ENCODE peak calls at places on chromosome 11, in six cellular contexts. Q is Peyer's patch, S is ELR, F is A549, K is brain microvascular endothelial cell, A is NCI-H345. W is an unnamed sample.

GRCh38 chr11:23021287-23021863 is 161.1 kb upstream of the CCDC179 start:
- DNase-seq in A (peak), Q (no peak), K (peak), F (peak), S (peak), W (no peak)

GRCh38 chr11:68040121-68040956 is 1.5 kb downstream of the TCIRG1 start:
- DNase-seq in F (peak), K (peak), Q (peak), S (peak), A (no peak), W (peak)

GRCh38 chr11:79082920-79083319 is 357.9 kb downstream of the TENM4 start:
- DNase-seq in K (no peak), Q (no peak), S (no peak), A (no peak), F (no peak), W (no peak)

GRCh38 chr11:89489930-89490329 is 1.2 kb downstream of the NOX4 start:
- DNase-seq in S (peak), K (no peak), A (no peak), F (no peak), Q (no peak), W (no peak)

GRCh38 chr11:122478986-122479385 is 176.5 kb upstream of the UBASH3B start:
- DNase-seq in S (no peak), K (no peak), F (no peak), A (no peak), Q (no peak), W (no peak)

GRCh38 chr11:47980093-47980906 is at the start of gene PTPRJ:
- DNase-seq in S (peak), K (no peak), Q (peak), F (peak), A (peak), W (peak)

GRCh38 chr11:95863486-95864140 is 60.3 kb downstream of the MTMR2 start:
- DNase-seq in A (no peak), Q (no peak), K (peak), S (peak), F (no peak), W (no peak)

GRCh38 chr11:61173456-61173855 is 12.2 kb upstream of the VPS37C start:
- DNase-seq in A (no peak), K (no peak), S (peak), Q (no peak), F (no peak), W (no peak)

GRCh38 chr11:10058356-10058755 is 235.7 kb downstream of the SBF2 start:
- DNase-seq in A (no peak), K (no peak), F (no peak), Q (no peak), S (peak), W (no peak)

GRCh38 chr11:126589492-126589803 is 234.0 kb downstream of the ST3GAL4 start:
- DNase-seq in K (no peak), Q (no peak), A (no peak), S (peak), F (no peak), W (no peak)

GRCh38 chr11:5285703-5286102 is 16.0 kb upstream of the HBE1 start:
- DNase-seq in A (no peak), F (no peak), Q (no peak), K (no peak), S (no peak), W (no peak)

GRCh38 chr11:117618956-117619355 is 178.1 kb downstream of the DSCAML1 start:
- DNase-seq in S (no peak), K (no peak), A (peak), F (no peak), Q (no peak), W (no peak)

W was measured in activated B cell treated with CpG ODN at 0.5 μM for 24 hours.